ENCODE peak calls at places on chromosomes 13 and 19, in four cellular contexts. U is tibial nerve, Y is right cardiac atrium, R is GM12878. H is an unnamed sample. For H3K27me3 and H3K4me1, the result is how much of the 10 kb centered on the place peaks cover.

GRCh38 chr19:54186934-54187381 is 2.4 kb downstream of the MBOAT7 start:
- DNase-seq in Y (no peak), U (no peak), R (no peak), H (no peak)

GRCh38 chr19:1874554-1875185 is 10.6 kb downstream of the ABHD17A start:
- DNase-seq in Y (no peak), U (no peak), R (no peak), H (no peak)

GRCh38 chr19:1266818-1267440 is 2.2 kb upstream of the CIRBP start:
- DNase-seq in Y (peak), U (no peak), R (no peak), H (peak)

GRCh38 chr13:37791699-37792098 is 77.9 kb downstream of the TRPC4 start:
- DNase-seq in U (no peak), R (no peak), Y (no peak), H (no peak)

GRCh38 chr13:98869408-98870090 is 108.3 kb downstream of the DOCK9 start:
- DNase-seq in R (no peak), U (no peak), Y (peak), H (no peak)

GRCh38 chr13:112450567-112451240 is 74.5 kb downstream of the SPACA7 start:
- DNase-seq in R (no peak), U (no peak), Y (no peak), H (no peak)

GRCh38 chr19:44596428-44597130 is 16.8 kb upstream of the IGSF23 start:
- DNase-seq in U (no peak), Y (no peak), R (no peak), H (no peak)

GRCh38 chr19:5354403-5354802 is 13.8 kb upstream of the PTPRS start:
- DNase-seq in R (no peak), Y (no peak), U (no peak), H (no peak)

GRCh38 chr13:85509512-85509911 is 289.7 kb downstream of the SLITRK6 start:
- DNase-seq in Y (no peak), U (no peak), R (no peak), H (no peak)

GRCh38 chr19:31419871-31420430 is 70.7 kb upstream of the TSHZ3 start:
- DNase-seq in U (no peak), R (no peak), Y (no peak), H (no peak)

GRCh38 chr19:3403489-3404323 is 37.3 kb downstream of the NFIC start:
- DNase-seq in U (peak), Y (peak), R (no peak), H (peak)

GRCh38 chr13:33441015-33441414 is 155.5 kb upstream of the STARD13 start:
- DNase-seq in R (no peak), Y (no peak), U (no peak), H (no peak)

GRCh38 chr19:5173993-5174392 is 166.6 kb downstream of the PTPRS start:
- DNase-seq in R (no peak), U (no peak), Y (no peak), H (no peak)

GRCh38 chr19:29260477-29261317 is 47.7 kb upstream of the UQCRFS1 start:
- DNase-seq in U (no peak), Y (no peak), R (peak), H (no peak)

GRCh38 chr13:94702181-94703041 is 9.9 kb downstream of the SOX21 start:
- DNase-seq in Y (no peak), R (no peak), U (no peak), H (no peak)

DNA sequence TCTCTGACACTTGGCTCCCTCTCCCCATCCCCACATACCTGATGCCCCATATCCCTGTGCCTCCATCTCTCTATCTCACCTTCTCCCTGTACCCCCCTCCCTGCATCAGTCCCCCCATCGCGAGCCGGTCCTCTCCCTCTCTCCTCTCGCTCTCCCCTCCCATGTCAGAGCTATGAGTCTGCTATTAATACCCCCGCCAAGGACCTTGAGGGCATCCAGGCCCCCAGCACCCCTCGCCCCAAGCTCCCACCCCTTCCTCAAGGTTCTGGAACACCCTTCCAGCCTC is 1.6 kb downstream of the GRIN2D start:
- DNase-seq in U (no peak), R (no peak), Y (no peak), H (no peak)
- H3K27me3 ChIP-seq in U (under half), R (under half), Y (under half), H (under half)

GRCh38 chr19:35346193-35347052 is 1.3 kb upstream of the FFAR1 start:
- DNase-seq in U (no peak), R (peak), Y (no peak), H (peak)
- H3K4me1 ChIP-seq in U (under half), R (half or more), Y (under half), H (under half)

GRCh38 chr19:19619121-19619848 is 798 bp upstream of the PBX4 start:
- DNase-seq in R (no peak), U (no peak), Y (no peak), H (no peak)
- H3K4me3 ChIP-seq in R (peak), U (no peak), Y (no peak), H (no peak)

GRCh38 chr13:26881154-26881553 is 120.6 kb upstream of the GPR12 start:
- DNase-seq in R (no peak), U (no peak), Y (no peak), H (no peak)
- H3K27me3 ChIP-seq in R (under half), U (under half), Y (under half), H (under half)

GRCh38 chr13:34507630-34508029 is 434.4 kb upstream of the NBEA start:
- DNase-seq in U (no peak), Y (no peak), R (no peak), H (no peak)

GRCh38 chr13:34502011-34502410 is 440.1 kb upstream of the NBEA start:
- DNase-seq in R (no peak), U (no peak), Y (no peak), H (no peak)

GRCh38 chr13:34502621-34503020 is 439.4 kb upstream of the NBEA start:
- DNase-seq in R (no peak), Y (no peak), U (no peak), H (no peak)

DNA sequence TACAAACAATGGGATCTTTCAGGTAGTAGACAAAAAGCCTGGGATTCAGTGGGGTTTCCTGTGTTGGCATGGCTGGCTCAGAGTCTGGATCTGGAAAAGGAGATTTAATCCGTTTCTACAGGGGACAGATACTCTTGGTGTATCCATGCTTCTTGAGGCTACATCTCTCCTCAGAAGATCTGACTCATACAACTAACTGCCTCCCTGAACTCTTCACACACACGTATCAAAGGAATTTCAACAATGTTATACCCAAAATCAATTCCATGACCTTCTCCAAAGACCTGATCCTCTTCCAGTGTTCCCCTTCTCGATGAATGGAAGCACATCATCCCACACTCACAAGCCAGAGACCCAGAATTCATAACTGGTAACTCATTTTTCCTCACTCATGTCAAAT is 435.3 kb upstream of the NBEA start:
- DNase-seq in U (no peak), R (no peak), Y (no peak), H (no peak)
- H3K4me1 ChIP-seq in U (under half), R (under half), Y (under half), H (under half)

GRCh38 chr13:22915442-22916082 is 265.2 kb upstream of the SGCG start:
- DNase-seq in R (no peak), U (no peak), Y (peak), H (peak)
- H3K4me3 ChIP-seq in R (peak), U (peak), Y (peak), H (peak)